ENCODE peak calls at places on chromosomes 4 and X, in four cellular contexts. One of them, this sample, is unnamed.
A peak's percentile ranks its signal among the peaks of the same experiment; 100 is the strongest.

GRCh38 chrX:73922856-73923429 is 359.9 kb downstream of the CHIC1 start:
- DNase-seq in HepG2: no peak
- DNase-seq in A549: no peak
- DNase-seq in K562: no peak
- DNase-seq in this sample: no peak

GRCh38 chrX:72236841-72237240 is 2.0 kb downstream of the ERCC6L start:
- DNase-seq in HepG2: no peak
- DNase-seq in A549: no peak
- DNase-seq in K562: no peak
- DNase-seq in this sample: no peak

GRCh38 chr4:56372774-56373173 is 14.5 kb downstream of the AASDH start:
- DNase-seq in HepG2: no peak
- DNase-seq in A549: no peak
- DNase-seq in K562: no peak
- DNase-seq in this sample: no peak

GRCh38 chr4:113394730-113395530 is 345.5 kb downstream of the ANK2 start:
- DNase-seq in HepG2: peak; percentile 88
- DNase-seq in A549: peak; percentile 24
- DNase-seq in K562: peak; percentile 35
- DNase-seq in this sample: peak; percentile 51

GRCh38 chrX:84318661-84319060 is 130.7 kb upstream of the RPS6KA6 start:
- DNase-seq in HepG2: no peak
- DNase-seq in A549: no peak
- DNase-seq in K562: no peak
- DNase-seq in this sample: no peak

GRCh38 chrX:154549766-154550165 is 2.3 kb downstream of the IKBKG start:
- DNase-seq in HepG2: no peak
- DNase-seq in A549: no peak
- DNase-seq in K562: no peak
- DNase-seq in this sample: no peak

GRCh38 chr4:141195095-141195707 is 25.5 kb upstream of the ZNF330 start:
- DNase-seq in HepG2: no peak
- DNase-seq in A549: no peak
- DNase-seq in K562: no peak
- DNase-seq in this sample: no peak

GRCh38 chr4:136302566-136302965 is 1229.7 kb downstream of the PCDH18 start:
- DNase-seq in HepG2: no peak
- DNase-seq in A549: no peak
- DNase-seq in K562: no peak
- DNase-seq in this sample: no peak

GRCh38 chr4:54585321-54586000 is 72.3 kb upstream of the KIT start:
- DNase-seq in HepG2: no peak
- DNase-seq in A549: no peak
- DNase-seq in K562: peak; percentile 60
- DNase-seq in this sample: no peak

GRCh38 chrX:115892787-115893671 is 277.5 kb upstream of the AGTR2 start:
- DNase-seq in HepG2: peak; percentile 73
- DNase-seq in A549: no peak
- DNase-seq in K562: peak; percentile 46
- DNase-seq in this sample: peak; percentile 44

GRCh38 chr4:39636786-39637185 is 1.9 kb downstream of the SMIM14 start:
- DNase-seq in HepG2: no peak
- DNase-seq in A549: no peak
- DNase-seq in K562: no peak
- DNase-seq in this sample: no peak

GRCh38 chr4:7967501-7968261 is 28.0 kb upstream of the AFAP1 start:
- DNase-seq in HepG2: no peak
- DNase-seq in A549: no peak
- DNase-seq in K562: no peak
- DNase-seq in this sample: no peak

GRCh38 chr4:184732126-184732525 is 1.8 kb downstream of the CENPU start:
- DNase-seq in HepG2: no peak
- DNase-seq in A549: no peak
- DNase-seq in K562: no peak
- DNase-seq in this sample: no peak

GRCh38 chr4:33649015-33649414 is 2595.3 kb downstream of the ARAP2 start:
- DNase-seq in HepG2: no peak
- DNase-seq in A549: no peak
- DNase-seq in K562: no peak
- DNase-seq in this sample: no peak

GRCh38 chr4:41546638-41547037 is 8.7 kb downstream of the LIMCH1 start:
- DNase-seq in HepG2: no peak
- DNase-seq in A549: no peak
- DNase-seq in K562: no peak
- DNase-seq in this sample: no peak

GRCh38 chrX:20228245-20228644 is 38.5 kb downstream of the RPS6KA3 start:
- DNase-seq in HepG2: no peak
- DNase-seq in A549: no peak
- DNase-seq in K562: no peak
- DNase-seq in this sample: no peak

GRCh38 chrX:148562846-148563245 is 62.4 kb downstream of the AFF2 start:
- DNase-seq in HepG2: no peak
- DNase-seq in A549: no peak
- DNase-seq in K562: no peak
- DNase-seq in this sample: no peak

GRCh38 chrX:66163447-66163846 is 600 bp upstream of the HEPH start:
- DNase-seq in HepG2: no peak
- DNase-seq in A549: no peak
- DNase-seq in K562: no peak
- DNase-seq in this sample: no peak

GRCh38 chrX:124421898-124422622 is 75.7 kb downstream of the SH2D1A start:
- DNase-seq in HepG2: no peak
- DNase-seq in A549: no peak
- DNase-seq in K562: no peak
- DNase-seq in this sample: no peak

GRCh38 chrX:123173833-123174232 is 10.2 kb upstream of the GRIA3 start:
- DNase-seq in HepG2: no peak
- DNase-seq in A549: no peak
- DNase-seq in K562: peak; percentile 8
- DNase-seq in this sample: no peak

GRCh38 chr4:152264106-152264505 is 271.8 kb downstream of the FBXW7 start:
- DNase-seq in HepG2: no peak
- DNase-seq in A549: no peak
- DNase-seq in K562: no peak
- DNase-seq in this sample: no peak

DNA sequence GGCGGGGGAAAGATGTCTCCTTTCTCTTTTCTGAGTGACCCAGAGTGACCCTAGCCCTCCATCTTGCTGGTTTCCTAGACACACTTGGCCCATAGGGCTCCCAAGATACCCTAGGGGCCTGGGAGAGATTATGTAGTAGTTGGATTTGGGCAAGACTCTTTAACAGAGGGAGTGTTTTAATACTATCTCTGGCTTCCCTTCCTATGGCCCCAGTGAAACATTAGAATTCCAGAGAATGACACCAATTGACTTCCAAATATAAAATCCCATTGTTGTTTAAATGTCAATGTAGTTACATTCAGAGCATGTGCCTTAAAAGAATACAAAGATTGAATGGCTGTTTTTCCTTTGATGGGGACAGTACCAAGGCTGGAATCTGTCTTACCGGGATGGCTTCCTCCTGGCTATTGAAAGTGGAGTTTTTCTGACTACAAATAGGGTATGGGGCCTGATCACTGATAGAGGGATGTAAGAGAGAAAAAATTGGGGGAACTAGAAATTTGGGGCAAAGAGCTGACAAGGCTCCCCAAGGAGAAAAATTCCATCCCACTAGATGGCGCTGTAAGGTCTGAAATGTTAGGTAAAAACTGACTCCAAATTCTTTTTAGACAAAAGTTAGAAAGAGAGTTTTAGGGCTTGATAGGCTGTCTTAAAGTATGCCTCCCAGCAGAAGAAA is 10.7 kb downstream of the TENT5D start:
- DNase-seq in HepG2: no peak
- DNase-seq in A549: no peak
- DNase-seq in K562: peak; percentile 14
- DNase-seq in this sample: no peak
- TF ChIP-seq USF2 in HepG2: no peak
- TF ChIP-seq USF2 in A549: no peak
- TF ChIP-seq USF2 in K562: no peak
- TF ChIP-seq USF2 in this sample: no peak

DNA sequence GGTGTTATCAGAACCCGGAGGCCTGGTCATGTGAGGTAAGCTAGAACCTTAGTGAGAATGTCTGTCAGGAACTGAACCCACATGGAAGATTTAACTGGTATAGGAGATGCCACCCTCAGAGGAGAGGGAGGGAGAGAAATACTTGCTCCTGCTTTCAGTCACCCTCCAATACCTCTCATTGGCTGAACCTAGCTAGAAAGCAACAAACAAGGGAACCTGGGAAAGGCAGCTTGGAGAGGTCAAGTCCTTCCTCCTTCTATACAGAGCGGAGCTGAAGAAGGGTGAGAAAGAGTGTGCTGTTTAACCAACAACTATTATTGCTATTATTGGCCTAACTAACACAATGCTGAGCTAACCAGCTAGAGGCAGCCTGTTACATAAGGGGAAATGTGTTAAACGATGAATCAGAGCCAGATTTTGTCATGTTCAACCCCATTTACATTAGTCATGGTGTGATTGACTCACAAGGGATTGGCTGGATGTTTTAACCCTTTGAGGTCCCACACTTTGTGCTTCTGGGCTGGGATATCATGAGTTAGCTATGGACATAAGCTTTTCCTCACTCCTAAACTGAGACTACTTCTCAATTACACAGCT is 96.5 kb upstream of the ESX1 start:
- DNase-seq in HepG2: no peak
- DNase-seq in A549: peak; percentile 44
- DNase-seq in K562: no peak
- DNase-seq in this sample: no peak
- TF ChIP-seq RNF2 in HepG2: no peak
- TF ChIP-seq RNF2 in A549: no peak
- TF ChIP-seq RNF2 in K562: no peak
- TF ChIP-seq RNF2 in this sample: no peak

GRCh38 chr4:1195894-1196401 is 23.6 kb upstream of the SPON2 start:
- DNase-seq in HepG2: no peak
- DNase-seq in A549: no peak
- DNase-seq in K562: no peak
- DNase-seq in this sample: no peak

GRCh38 chr4:1195109-1195671 is 22.8 kb upstream of the SPON2 start:
- DNase-seq in HepG2: no peak
- DNase-seq in A549: no peak
- DNase-seq in K562: no peak
- DNase-seq in this sample: no peak

GRCh38 chr4:1198070-1198844 is 25.9 kb upstream of the SPON2 start:
- DNase-seq in HepG2: no peak
- DNase-seq in A549: no peak
- DNase-seq in K562: no peak
- DNase-seq in this sample: no peak

GRCh38 chr4:1194028-1194900 is 21.9 kb upstream of the SPON2 start:
- DNase-seq in HepG2: no peak
- DNase-seq in A549: no peak
- DNase-seq in K562: no peak
- DNase-seq in this sample: peak; percentile 52

DNA sequence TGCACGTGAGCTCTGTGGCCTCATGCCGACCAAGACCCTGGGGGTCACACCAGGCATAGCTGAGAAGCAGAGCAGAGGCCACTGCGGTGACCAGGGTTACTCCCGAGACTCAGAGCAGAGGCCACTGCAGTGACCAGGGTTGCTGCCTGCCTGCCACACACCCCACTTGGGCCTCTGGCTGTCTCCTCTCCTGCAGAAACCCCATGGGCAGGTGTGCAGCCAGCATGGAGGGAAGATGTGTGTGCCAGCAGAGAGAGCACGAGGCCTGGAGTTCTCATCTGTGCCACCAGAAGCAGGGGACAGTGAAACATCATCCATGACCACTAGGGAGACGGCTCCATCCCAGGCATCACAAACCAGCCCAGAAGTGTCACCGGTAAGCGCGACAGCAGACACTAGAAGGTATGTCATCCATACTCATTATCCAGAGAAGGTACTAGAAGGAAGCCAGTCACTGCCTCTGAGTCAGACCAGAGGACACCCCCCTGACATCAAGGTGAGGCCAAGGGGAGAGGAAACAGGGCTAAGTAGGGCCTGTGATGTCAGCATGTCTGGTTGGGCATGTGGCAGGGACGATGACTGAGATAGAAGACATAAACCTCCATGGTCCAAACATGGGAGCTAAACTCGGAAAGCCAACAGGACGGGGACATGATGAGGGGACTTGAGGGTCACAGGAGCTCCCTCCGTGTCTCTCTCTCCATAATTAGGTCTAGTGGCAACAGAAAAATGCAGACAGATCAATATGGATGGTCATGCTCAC is 24.2 kb upstream of the SPON2 start:
- DNase-seq in HepG2: no peak
- DNase-seq in A549: no peak
- DNase-seq in K562: no peak
- DNase-seq in this sample: no peak
- TF ChIP-seq USF2 in HepG2: no peak
- TF ChIP-seq USF2 in A549: no peak
- TF ChIP-seq USF2 in K562: no peak
- TF ChIP-seq USF2 in this sample: no peak

DNA sequence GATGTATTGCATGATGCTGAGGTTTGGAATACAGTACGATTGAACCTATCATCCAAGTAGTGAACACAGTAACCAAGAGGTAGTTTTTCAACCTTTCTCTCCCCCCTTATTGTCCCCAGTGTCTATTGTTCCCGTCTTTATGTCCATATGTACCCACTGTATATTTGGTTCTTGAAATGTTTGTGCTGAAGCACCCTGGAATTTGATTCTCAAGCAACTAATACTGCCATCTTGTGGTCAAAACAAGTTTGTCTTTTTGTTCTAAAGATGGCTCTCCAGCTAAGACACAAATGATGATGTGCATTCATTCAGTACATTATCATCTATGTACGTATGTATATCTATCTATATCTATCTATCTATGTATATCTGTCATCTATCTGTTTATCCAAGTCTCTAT is 33.5 kb upstream of the DCX start:
- DNase-seq in HepG2: peak; percentile 21
- DNase-seq in A549: peak; percentile 5
- DNase-seq in K562: peak; percentile 17
- DNase-seq in this sample: no peak
- TF ChIP-seq RNF2 in HepG2: no peak
- TF ChIP-seq RNF2 in A549: no peak
- TF ChIP-seq RNF2 in K562: no peak
- TF ChIP-seq RNF2 in this sample: no peak

GRCh38 chrX:51975811-51976210 is 82.4 kb downstream of the MAGED1 start:
- DNase-seq in HepG2: peak; percentile 5
- DNase-seq in A549: no peak
- DNase-seq in K562: no peak
- DNase-seq in this sample: no peak
- TF ChIP-seq USF2 in HepG2: no peak
- TF ChIP-seq USF2 in A549: no peak
- TF ChIP-seq USF2 in K562: no peak
- TF ChIP-seq USF2 in this sample: no peak

This sample was measured in H1.